ENCODE peak calls at places on chromosomes 7 and 10, in seven cellular contexts. X is esophagus squamous epithelium, F is aorta, C is heart left ventricle, D is prostate gland, W is transverse colon, P is small intestine. L is an unnamed sample. For H3K9me3, the result is how much of the 10 kb centered on the place peaks cover.

GRCh38 chr7:99020413-99020715 is 123.5 kb downstream of the SMURF1 start:
- DNase-seq in X (no peak), P (no peak), F (no peak), W (no peak), D (no peak), C (no peak), L (no peak)

GRCh38 chr7:2529161-2530075 is 9.8 kb downstream of the LFNG start:
- DNase-seq in W (peak), C (peak), F (no peak), X (peak), D (no peak), P (peak), L (peak)

GRCh38 chr7:41881313-41882130 is 178.6 kb upstream of the INHBA start:
- DNase-seq in F (no peak), P (peak), C (peak), W (peak), D (no peak), X (no peak), L (peak)

GRCh38 chr10:97736403-97736901 is 476 bp upstream of the ZFYVE27 start:
- DNase-seq in F (peak), X (no peak), C (no peak), D (no peak), P (no peak), W (no peak), L (no peak)

GRCh38 chr10:111211756-111212155 is 134.9 kb downstream of the ADRA2A start:
- DNase-seq in C (no peak), P (no peak), W (no peak), D (no peak), X (no peak), F (no peak), L (no peak)

GRCh38 chr10:93121311-93121710 is 47.6 kb downstream of the CYP26A1 start:
- DNase-seq in F (no peak), X (no peak), D (no peak), P (no peak), W (no peak), C (no peak), L (no peak)

GRCh38 chr7:101586078-101586941 is 42.8 kb downstream of the MYL10 start:
- DNase-seq in P (peak), F (no peak), D (no peak), W (peak), C (no peak), X (no peak), L (no peak)

GRCh38 chr10:1156616-1156886 is 100.4 kb downstream of the WDR37 start:
- DNase-seq in D (no peak), W (no peak), C (no peak), F (no peak), X (no peak), P (no peak), L (no peak)

GRCh38 chr7:128361463-128362441 is at the start of gene PRRT4:
- DNase-seq in C (peak), D (no peak), W (peak), P (peak), X (no peak), F (peak), L (peak)

GRCh38 chr10:101562231-101562630 is 25.8 kb downstream of the POLL start:
- DNase-seq in C (no peak), W (no peak), D (no peak), P (no peak), F (no peak), X (no peak), L (no peak)

GRCh38 chr7:39184387-39184786 is 206.7 kb downstream of the POU6F2 start:
- DNase-seq in C (no peak), X (no peak), W (no peak), F (no peak), D (no peak), P (no peak), L (no peak)

GRCh38 chr10:34908472-34908871 is 93.4 kb upstream of the PARD3 start:
- DNase-seq in D (no peak), C (no peak), F (no peak), W (no peak), P (no peak), X (no peak), L (no peak)

GRCh38 chr7:123410273-123410928 is 124.0 kb downstream of the IQUB start:
- DNase-seq in X (no peak), P (no peak), F (no peak), D (peak), W (no peak), C (peak), L (no peak)

GRCh38 chr10:24958701-24959392 is 6.4 kb upstream of the PRTFDC1 start:
- DNase-seq in X (no peak), D (no peak), C (no peak), F (no peak), P (no peak), W (peak), L (no peak)

GRCh38 chr7:25895792-25896171 is 256.2 kb upstream of the NFE2L3 start:
- DNase-seq in P (no peak), X (no peak), D (no peak), F (no peak), W (no peak), C (no peak), L (no peak)

GRCh38 chr7:103101543-103101942 is 26.6 kb downstream of the ARMC10 start:
- DNase-seq in X (no peak), F (no peak), W (no peak), P (no peak), D (no peak), C (no peak), L (no peak)

GRCh38 chr10:43671659-43672555 is 23.2 kb upstream of the ZNF32 start:
- DNase-seq in P (peak), X (no peak), C (peak), F (no peak), W (peak), D (peak), L (no peak)

GRCh38 chr7:63080831-63081230 is 917.8 kb upstream of the ZNF722 start:
- DNase-seq in C (no peak), X (no peak), D (no peak), W (no peak), F (no peak), P (no peak), L (no peak)
- H3K9me3 ChIP-seq in C (under half), X (under half), D (under half), W (under half), F (under half), P (under half), L (under half)

DNA sequence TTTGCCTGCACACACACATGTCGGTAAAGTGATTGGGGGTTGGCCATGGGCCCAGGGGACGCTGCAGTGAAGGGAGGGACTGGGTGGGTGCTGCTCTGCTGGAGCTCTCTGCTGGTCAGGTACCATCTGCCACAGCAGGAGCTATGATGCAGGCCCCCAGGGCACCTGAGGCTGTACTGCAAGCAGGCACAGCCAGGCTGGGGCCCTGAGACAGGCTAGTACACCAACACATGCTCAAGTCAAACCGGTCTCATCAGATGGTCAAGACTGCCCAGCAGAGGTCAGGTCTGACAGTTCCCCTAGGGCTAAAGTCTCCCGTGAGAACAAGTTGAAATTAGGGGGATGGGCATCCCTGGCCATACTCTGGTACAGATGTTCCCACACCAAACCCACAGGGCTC is 118.3 kb upstream of the THSD7A start:
- DNase-seq in W (no peak), F (no peak), C (no peak), D (no peak), P (no peak), X (no peak), L (no peak)
- H3K9me3 ChIP-seq in W (under half), F (under half), C (under half), D (under half), P (under half), X (under half), L (under half)

DNA sequence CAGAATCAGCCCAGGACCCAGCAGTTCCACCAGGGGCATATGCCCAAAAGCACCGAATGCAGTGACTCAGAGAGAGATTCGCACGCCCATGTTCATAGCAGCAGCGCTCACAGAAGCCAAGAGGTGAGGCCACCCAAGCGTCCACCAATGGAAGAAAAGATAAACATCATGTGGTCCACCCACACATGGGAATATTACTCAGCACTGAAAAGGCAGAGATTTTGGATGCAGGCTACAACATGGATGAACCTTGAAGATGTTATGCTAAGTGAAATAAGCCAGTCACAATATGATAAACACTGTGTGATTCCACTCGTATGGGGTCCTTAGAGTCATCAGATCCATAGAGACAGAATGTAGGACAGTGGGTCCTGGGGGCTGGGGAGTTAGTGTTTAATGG is 427.4 kb downstream of the DNAJB6 start:
- DNase-seq in P (no peak), D (no peak), F (no peak), X (no peak), C (no peak), W (no peak), L (no peak)
- H3K9me3 ChIP-seq in P (under half), D (under half), F (under half), X (under half), C (under half), W (under half), L (under half)

GRCh38 chr7:24221500-24221899 is 62.5 kb upstream of the NPY start:
- DNase-seq in C (no peak), P (no peak), D (no peak), W (no peak), X (no peak), F (no peak), L (no peak)
- H3K9me3 ChIP-seq in C (under half), P (under half), D (under half), W (under half), X (under half), F (under half), L (under half)

GRCh38 chr7:18996583-18996982 is 120.9 kb downstream of the TWIST1 start:
- DNase-seq in F (no peak), D (no peak), W (no peak), X (no peak), P (no peak), C (no peak), L (no peak)

GRCh38 chr7:18995811-18996400 is 121.5 kb downstream of the TWIST1 start:
- DNase-seq in W (no peak), P (no peak), D (no peak), F (no peak), C (no peak), X (no peak), L (no peak)

GRCh38 chr7:18997477-18998130 is 119.8 kb downstream of the TWIST1 start:
- DNase-seq in C (no peak), P (no peak), X (no peak), F (no peak), W (no peak), D (no peak), L (no peak)

GRCh38 chr7:18993933-18994668 is 123.3 kb downstream of the TWIST1 start:
- DNase-seq in F (no peak), X (no peak), C (no peak), D (no peak), W (no peak), P (no peak), L (no peak)

DNA sequence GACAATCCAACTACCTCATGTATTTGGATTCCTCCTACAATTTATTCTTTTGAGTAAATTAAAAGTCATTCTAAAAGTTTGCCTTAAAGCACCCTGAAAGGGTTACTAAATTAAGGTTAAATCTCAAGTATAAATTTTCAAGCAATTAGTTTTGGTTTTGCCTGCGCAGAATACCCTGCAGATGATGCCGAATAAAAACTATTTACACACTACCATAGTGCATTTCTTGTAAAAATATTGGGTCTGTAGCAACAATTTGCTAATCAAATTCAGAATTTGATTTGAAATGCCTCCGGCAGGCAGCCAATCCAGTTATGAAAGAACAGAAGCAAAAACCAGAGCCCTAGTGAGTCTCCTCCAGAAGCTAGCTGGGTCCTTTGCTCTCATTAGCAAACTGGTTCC is 122.2 kb downstream of the TWIST1 start:
- DNase-seq in C (no peak), F (no peak), X (no peak), W (no peak), D (no peak), P (no peak), L (no peak)
- H3K9me3 ChIP-seq in C (under half), F (under half), X (under half), W (under half), D (under half), P (under half), L (under half)

GRCh38 chr10:133453516-133454203 is at the start of gene SCART1:
- DNase-seq in D (peak), C (no peak), X (no peak), P (no peak), F (no peak), W (no peak), L (no peak)
- H3K9me3 ChIP-seq in D (under half), C (under half), X (under half), P (under half), F (under half), W (under half), L (under half)

GRCh38 chr7:157568785-157569584 is 232.2 kb downstream of the DNAJB6 start:
- DNase-seq in D (peak), C (peak), F (peak), P (peak), X (no peak), W (peak), L (peak)

GRCh38 chr7:157567666-157568065 is 230.9 kb downstream of the DNAJB6 start:
- DNase-seq in F (peak), P (no peak), C (no peak), W (no peak), X (no peak), D (no peak), L (no peak)

GRCh38 chr7:157569967-157570366 is 233.2 kb downstream of the DNAJB6 start:
- DNase-seq in P (no peak), X (no peak), C (no peak), F (peak), D (no peak), W (no peak), L (no peak)

GRCh38 chr7:157566631-157567006 is 229.8 kb downstream of the DNAJB6 start:
- DNase-seq in F (peak), D (no peak), W (no peak), C (no peak), P (no peak), X (no peak), L (no peak)

GRCh38 chr7:157568071-157568784 is 231.4 kb downstream of the DNAJB6 start:
- DNase-seq in X (no peak), C (no peak), F (peak), P (no peak), D (no peak), W (no peak), L (no peak)
- H3K9me3 ChIP-seq in X (under half), C (under half), F (under half), P (under half), D (under half), W (under half), L (under half)